ENCODE peak calls at places on chromosomes 3 and 15, in four cellular contexts. Q, U, G and C are unnamed samples.

GRCh38 chr3:2568929-2569328 is 470.3 kb downstream of the CNTN4 start:
- DNase-seq in Q (no peak), U (no peak), G (no peak), C (no peak)

GRCh38 chr3:33581666-33582065 is 136.4 kb downstream of the CLASP2 start:
- DNase-seq in Q (no peak), U (peak; percentile 48), G (peak; percentile 58), C (no peak)

GRCh38 chr3:126349071-126349470 is 8.1 kb downstream of the KLF15 start:
- DNase-seq in Q (no peak), U (no peak), G (no peak), C (no peak)

GRCh38 chr3:194140520-194141414 is 4.8 kb downstream of the HES1 start:
- DNase-seq in Q (no peak), U (peak; percentile 86), G (peak; percentile 91), C (peak; percentile 79)

GRCh38 chr3:31193429-31193828 is 299.0 kb upstream of the GADL1 start:
- DNase-seq in Q (no peak), U (no peak), G (no peak), C (no peak)

GRCh38 chr3:138051946-138052802 is 42.2 kb downstream of the CLDN18 start:
- DNase-seq in Q (peak; percentile 62), U (peak; percentile 62), G (peak; percentile 69), C (no peak)

GRCh38 chr3:55198554-55198953 is 270.7 kb upstream of the LRTM1 start:
- DNase-seq in Q (peak; percentile 99), U (no peak), G (peak; percentile 28), C (no peak)

GRCh38 chr3:177557561-177557960 is 360.3 kb upstream of the TBL1XR1 start:
- DNase-seq in Q (no peak), U (no peak), G (no peak), C (no peak)

GRCh38 chr15:68277131-68277604 is 377 bp upstream of the FEM1B start:
- DNase-seq in Q (peak; percentile 48), U (no peak), G (peak; percentile 90), C (no peak)

GRCh38 chr3:182491571-182491970 is 301.7 kb upstream of the ATP11B start:
- DNase-seq in Q (no peak), U (no peak), G (no peak), C (no peak)

GRCh38 chr15:80182611-80183210 is 29.9 kb downstream of the FAH start:
- DNase-seq in Q (peak; percentile 89), U (no peak), G (no peak), C (no peak)

GRCh38 chr3:89617706-89618105 is 510.3 kb downstream of the EPHA3 start:
- DNase-seq in Q (peak; percentile 1), U (no peak), G (no peak), C (no peak)

GRCh38 chr15:99158626-99159412 is 53.9 kb downstream of the SYNM start:
- DNase-seq in Q (no peak), U (no peak), G (no peak), C (no peak)

GRCh38 chr3:14767245-14767593 is 51.5 kb upstream of the FGD5 start:
- DNase-seq in Q (no peak), U (no peak), G (no peak), C (no peak)

GRCh38 chr3:45553469-45553974 is 41.0 kb upstream of the LIMD1 start:
- DNase-seq in Q (peak; percentile 83), U (no peak), G (peak; percentile 75), C (no peak)

GRCh38 chr15:65326109-65326508 is 21.6 kb downstream of the RNU5B-1 start:
- DNase-seq in Q (no peak), U (peak; percentile 69), G (peak; percentile 78), C (no peak)

GRCh38 chr3:123618076-123618703 is 33.3 kb upstream of the HACD2 start:
- DNase-seq in Q (no peak), U (no peak), G (peak; percentile 30), C (no peak)

GRCh38 chr3:136149569-136150136 is 46.5 kb downstream of the MSL2 start:
- DNase-seq in Q (peak; percentile 61), U (no peak), G (no peak), C (no peak)

GRCh38 chr3:126542340-126543241 is 16.1 kb downstream of the C3orf22 start:
- DNase-seq in Q (no peak), U (peak; percentile 46), G (no peak), C (no peak)

GRCh38 chr3:160253298-160253697 is 28.1 kb downstream of the C3orf80 start:
- DNase-seq in Q (no peak), U (no peak), G (no peak), C (no peak)

GRCh38 chr3:126111126-126111551 is 27.2 kb upstream of the SLC41A3 start:
- DNase-seq in Q (no peak), U (no peak), G (no peak), C (no peak)

GRCh38 chr3:71930056-71930991 is 145.4 kb upstream of the PROK2 start:
- DNase-seq in Q (peak; percentile 17), U (peak; percentile 72), G (peak; percentile 85), C (no peak)

GRCh38 chr3:57757642-57758297 is 1.7 kb downstream of the SLMAP start:
- DNase-seq in Q (peak; percentile 28), U (no peak), G (peak; percentile 65), C (no peak)

GRCh38 chr3:99119312-99119810 is 217.9 kb upstream of the DCBLD2 start:
- DNase-seq in Q (peak; percentile 36), U (no peak), G (no peak), C (no peak)

GRCh38 chr3:119323401-119324107 is 29.4 kb downstream of the ARHGAP31 start:
- DNase-seq in Q (no peak), U (peak; percentile 68), G (peak; percentile 79), C (peak; percentile 59)

GRCh38 chr15:78506971-78507830 is at the start of gene HYKK:
- DNase-seq in Q (peak; percentile 96), U (peak; percentile 99), G (peak; percentile 99), C (peak; percentile 90)

GRCh38 chr15:66598095-66598815 is 32.5 kb upstream of the LCTL start:
- DNase-seq in Q (no peak), U (no peak), G (no peak), C (no peak)

DNA sequence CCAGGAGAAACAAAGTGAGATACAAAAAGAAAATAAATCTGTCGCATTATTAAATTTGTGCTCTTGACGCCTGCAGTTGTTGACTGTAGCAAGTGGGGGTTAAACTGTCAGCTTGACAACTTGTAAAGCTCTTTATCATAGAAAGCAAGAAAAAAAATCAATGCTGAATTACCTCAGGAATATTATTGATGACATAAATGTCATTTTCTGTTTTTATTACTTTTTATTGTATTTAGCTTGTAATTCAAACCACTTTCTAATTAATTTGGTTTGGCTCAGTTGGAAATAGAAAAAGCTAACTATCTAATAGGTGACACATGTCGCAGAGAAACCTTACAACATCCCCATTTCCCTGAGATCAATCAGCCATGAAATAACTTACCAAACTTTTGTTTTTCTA is 195.3 kb downstream of the CDIN1 start:
- DNase-seq in Q (no peak), U (no peak), G (no peak), C (no peak)
- H4K5ac ChIP-seq in Q (no peak overlapping the region), U (no peak overlapping the region), G (no peak overlapping the region), C (no peak overlapping the region)

DNA sequence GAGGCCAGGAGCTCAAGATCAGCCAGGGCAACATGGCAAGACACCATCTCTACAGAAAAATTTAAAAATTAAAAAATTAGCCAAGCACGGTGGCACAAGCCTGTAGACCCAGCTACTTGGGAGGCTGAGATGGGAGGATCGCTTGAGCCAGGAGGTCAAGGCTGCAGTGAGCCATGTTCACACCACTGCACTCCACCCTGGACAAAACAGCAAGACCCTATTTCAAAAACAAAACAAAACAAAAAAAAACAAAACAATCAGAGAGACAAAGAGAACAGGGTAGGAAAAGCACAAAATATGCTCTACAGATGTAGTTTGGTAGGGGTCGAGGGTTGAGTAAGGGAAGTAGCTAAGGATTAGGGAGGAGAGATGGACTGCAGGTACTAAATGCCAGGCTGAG is 3.4 kb downstream of the DYNLT2B start:
- DNase-seq in Q (no peak), U (no peak), G (no peak), C (no peak)
- H4K5ac ChIP-seq in Q (no peak overlapping the region), U (no peak overlapping the region), G (no peak overlapping the region), C (no peak overlapping the region)

GRCh38 chr3:36826240-36826639 is 61.9 kb upstream of the DCLK3 start:
- DNase-seq in Q (no peak), U (no peak), G (no peak), C (no peak)
- H4K5ac ChIP-seq in Q (no peak overlapping the region), U (no peak overlapping the region), G (no peak overlapping the region), C (no peak overlapping the region)

GRCh38 chr15:89333011-89333860 is 1.4 kb downstream of the POLG start:
- DNase-seq in Q (no peak), U (no peak), G (no peak), C (no peak)

GRCh38 chr15:89338036-89338435 is 3.4 kb upstream of the POLG start:
- DNase-seq in Q (no peak), U (no peak), G (no peak), C (no peak)

GRCh38 chr15:89333959-89334509 is 590 bp downstream of the POLG start:
- DNase-seq in Q (no peak), U (no peak), G (no peak), C (no peak)

GRCh38 chr15:89334510-89335288 is at the start of gene POLG:
- DNase-seq in Q (peak; percentile 99), U (peak; percentile 99), G (peak; percentile 99), C (peak; percentile 98)

DNA sequence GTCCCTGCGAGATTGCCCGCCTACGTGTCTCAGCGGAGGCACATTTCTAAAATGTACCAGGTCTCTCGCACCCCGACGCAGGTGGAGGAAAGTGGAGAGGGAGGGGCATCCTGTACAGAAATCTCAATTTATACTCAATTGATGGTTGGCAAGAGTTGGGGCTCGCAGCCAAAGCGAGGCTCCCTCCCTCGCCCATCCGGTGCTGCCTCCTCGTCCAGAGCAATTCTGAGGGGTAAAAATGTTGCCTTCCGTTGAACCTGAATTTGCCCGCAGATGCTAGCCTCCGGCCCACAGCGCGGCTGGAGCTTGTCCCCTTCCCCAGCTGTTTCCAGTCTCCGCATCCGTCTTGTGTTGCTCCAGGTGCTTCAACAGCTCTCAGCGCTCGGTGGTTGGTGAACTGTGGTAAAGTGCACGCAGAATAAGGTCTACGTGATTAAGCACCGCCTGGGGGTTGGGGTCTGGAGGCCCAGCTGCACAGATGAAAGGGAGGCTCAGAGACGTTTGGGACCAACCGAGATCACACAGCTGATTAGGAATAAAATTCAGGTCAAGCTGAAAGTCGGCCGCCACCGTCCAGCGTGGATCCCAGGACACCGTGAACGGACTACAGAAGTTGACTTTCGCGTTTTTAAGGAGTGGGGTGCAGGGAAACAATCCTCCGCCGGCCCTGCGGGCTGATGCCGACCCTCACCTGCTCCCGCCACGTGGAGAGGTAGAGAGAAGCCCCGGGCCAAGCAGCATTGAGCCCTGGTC is 841 bp upstream of the POLG start:
- DNase-seq in Q (no peak), U (peak; percentile 67), G (no peak), C (peak; percentile 73)
- H4K5ac ChIP-seq in Q (no peak overlapping the region), U (no peak overlapping the region), G (no peak overlapping the region), C (no peak overlapping the region)

GRCh38 chr15:77208222-77208621 is 137.3 kb upstream of the TSPAN3 start:
- DNase-seq in Q (no peak), U (no peak), G (no peak), C (no peak)

GRCh38 chr15:77209221-77209620 is 138.3 kb upstream of the TSPAN3 start:
- DNase-seq in Q (no peak), U (no peak), G (no peak), C (no peak)
- H4K5ac ChIP-seq in Q (no peak overlapping the region), U (no peak overlapping the region), G (no peak overlapping the region), C (no peak overlapping the region)